ENCODE peak calls at places on chromosomes 11 and 22, in nine cellular contexts. U is CD8-positive, alpha-beta T cell; H is breast epithelium; R is stimulated activated CD4-positive, alpha-beta T cell treated with anti-CD3 and anti-CD28 coated beads, TNF-alpha, amount 100 ng/mL, for 4 hours; D is activated naive CD8-positive, alpha-beta T cell treated with anti-CD3 and anti-CD28 coated beads, Interleukin-2, amount 10 ng/mL, durations not matched to agents 7 days and 5 days; T is WTC11; O is NCI-H187; C is CD4-positive, alpha-beta T cell; G is NCI-H774. Q is an unnamed sample.

GRCh38 chr11:19953342-19953741 is 206.9 kb downstream of the DBX1 start:
- DNase-seq in U (no peak), H (no peak), R (no peak), D (no peak), T (peak), O (no peak), C (no peak), G (no peak), Q (no peak)

GRCh38 chr22:40224702-40225101 is 47.0 kb downstream of the TNRC6B start:
- DNase-seq in U (no peak), H (no peak), R (no peak), D (no peak), T (no peak), O (no peak), C (no peak), G (no peak), Q (no peak)

GRCh38 chr11:12537778-12538401 is 136.3 kb upstream of the TEAD1 start:
- DNase-seq in U (no peak), H (no peak), R (no peak), D (no peak), T (no peak), O (no peak), C (no peak), G (no peak), Q (no peak)

GRCh38 chr22:28898233-28898629 is 14.9 kb downstream of the ZNRF3 start:
- DNase-seq in U (no peak), H (no peak), R (no peak), D (no peak), T (no peak), O (no peak), C (no peak), G (no peak), Q (no peak)

GRCh38 chr22:23080542-23081290 is 10.4 kb downstream of the GNAZ start:
- DNase-seq in U (no peak), H (no peak), R (no peak), D (no peak), T (no peak), O (no peak), C (no peak), G (no peak), Q (no peak)

GRCh38 chr11:75782540-75783263 is 14.1 kb downstream of the DGAT2 start:
- DNase-seq in U (no peak), H (no peak), R (no peak), D (no peak), T (no peak), O (no peak), C (no peak), G (no peak), Q (no peak)

GRCh38 chr11:6927030-6927617 is 898 bp downstream of the ZNF215 start:
- DNase-seq in U (no peak), H (no peak), R (no peak), D (no peak), T (no peak), O (no peak), C (no peak), G (peak), Q (no peak)

GRCh38 chr11:108223449-108224149 is 732 bp downstream of the ATM start:
- DNase-seq in U (no peak), H (no peak), R (no peak), D (no peak), T (no peak), O (no peak), C (peak), G (no peak), Q (no peak)

GRCh38 chr11:127003260-127003981 is 2.9 kb upstream of the KIRREL3 start:
- DNase-seq in U (no peak), H (no peak), R (no peak), D (no peak), T (peak), O (peak), C (no peak), G (peak), Q (no peak)

GRCh38 chr11:69088676-69089146 is 40.0 kb downstream of the TPCN2 start:
- DNase-seq in U (peak), H (peak), R (no peak), D (peak), T (peak), O (peak), C (peak), G (peak), Q (peak)

GRCh38 chr22:41939981-41940852 is 6.7 kb downstream of the CENPM start:
- DNase-seq in U (peak), H (peak), R (peak), D (peak), T (no peak), O (no peak), C (peak), G (peak), Q (peak)

GRCh38 chr22:26461188-26461810 is 22.3 kb downstream of the HPS4 start:
- DNase-seq in U (peak), H (no peak), R (no peak), D (peak), T (peak), O (peak), C (peak), G (no peak), Q (no peak)

GRCh38 chr11:55795256-55795655 is at the start of gene OR5D14:
- DNase-seq in U (no peak), H (no peak), R (no peak), D (no peak), T (no peak), O (no peak), C (no peak), G (no peak), Q (no peak)

GRCh38 chr11:110430267-110431211 is 791 bp downstream of the FDX1 start:
- DNase-seq in U (no peak), H (peak), R (no peak), D (no peak), T (no peak), O (no peak), C (peak), G (peak), Q (peak)

GRCh38 chr11:74710291-74710938 is 20.8 kb downstream of the CHRDL2 start:
- DNase-seq in U (no peak), H (no peak), R (no peak), D (no peak), T (no peak), O (no peak), C (no peak), G (no peak), Q (no peak)

GRCh38 chr11:87445002-87445401 is 407.3 kb downstream of the TMEM135 start:
- DNase-seq in U (no peak), H (no peak), R (no peak), D (no peak), T (no peak), O (no peak), C (no peak), G (no peak), Q (no peak)

GRCh38 chr11:33399421-33399820 is 142.2 kb downstream of the HIPK3 start:
- DNase-seq in U (no peak), H (no peak), R (no peak), D (no peak), T (no peak), O (no peak), C (no peak), G (no peak), Q (no peak)

GRCh38 chr11:1531961-1532586 is 40.0 kb downstream of the DUSP8 start:
- DNase-seq in U (no peak), H (no peak), R (no peak), D (no peak), T (no peak), O (no peak), C (no peak), G (no peak), Q (peak)

GRCh38 chr11:62958547-62959071 is 26.2 kb downstream of the SLC22A6 start:
- DNase-seq in U (no peak), H (no peak), R (no peak), D (no peak), T (no peak), O (peak), C (no peak), G (no peak), Q (no peak)

GRCh38 chr22:34055525-34056200 is 135.4 kb upstream of the LARGE1 start:
- DNase-seq in U (no peak), H (no peak), R (no peak), D (no peak), T (peak), O (no peak), C (no peak), G (no peak), Q (no peak)

GRCh38 chr22:23114721-23115020 is 27.1 kb downstream of the RSPH14 start:
- DNase-seq in U (no peak), H (no peak), R (no peak), D (no peak), T (no peak), O (no peak), C (no peak), G (no peak), Q (no peak)

GRCh38 chr11:65442952-65443351 is 20.4 kb downstream of the NEAT1 start:
- DNase-seq in U (no peak), H (no peak), R (no peak), D (peak), T (no peak), O (no peak), C (no peak), G (no peak), Q (no peak)

GRCh38 chr22:37282385-37282677 is at the start of gene CYTH4:
- DNase-seq in U (peak), H (no peak), R (peak), D (peak), T (no peak), O (no peak), C (peak), G (no peak), Q (peak)

GRCh38 chr11:47980093-47980906 is at the start of gene PTPRJ:
- DNase-seq in U (peak), H (peak), R (peak), D (peak), T (peak), O (no peak), C (peak), G (peak), Q (peak)

GRCh38 chr22:37566903-37567798 is 6.9 kb downstream of the CDC42EP1 start:
- DNase-seq in U (peak), H (peak), R (peak), D (peak), T (peak), O (peak), C (peak), G (peak), Q (peak)

GRCh38 chr11:111352935-111353695 is 26.0 kb downstream of the POU2AF1 start:
- DNase-seq in U (no peak), H (peak), R (no peak), D (no peak), T (no peak), O (no peak), C (no peak), G (no peak), Q (no peak)

GRCh38 chr11:125170406-125171031 is 6.0 kb downstream of the PKNOX2 start:
- DNase-seq in U (no peak), H (no peak), R (no peak), D (no peak), T (no peak), O (no peak), C (no peak), G (no peak), Q (peak)

GRCh38 chr11:111363985-111364384 is 15.1 kb downstream of the POU2AF1 start:
- DNase-seq in U (no peak), H (no peak), R (no peak), D (no peak), T (no peak), O (no peak), C (no peak), G (no peak), Q (no peak)